ENCODE peak calls at places on chromosomes 4 and X, in nine cellular contexts. N is pons; F is NCI-H1105; C is ovary; A is substantia nigra; J is activated CD4-positive, alpha-beta memory T cell treated with anti-CD3 and anti-CD28 coated beads, Interleukin-2, amount 10 ng/mL, durations not matched to agents 7 days and 5 days; R is HFFc6; D is psoas muscle; T is tibial nerve. K is an unnamed sample.

GRCh38 chrX:52420824-52421443 is 52.1 kb downstream of the XAGE2 start:
- DNase-seq in N (no peak), F (no peak), C (no peak), A (no peak), J (no peak), R (no peak), D (no peak), T (no peak), K (no peak)

GRCh38 chrX:103253608-103254007 is 1.3 kb downstream of the TCEAL8 start:
- DNase-seq in N (peak), F (no peak), C (no peak), A (no peak), J (no peak), R (no peak), D (no peak), T (no peak), K (no peak)

GRCh38 chrX:9329056-9329455 is 135.8 kb upstream of the TBL1X start:
- DNase-seq in N (no peak), F (no peak), C (no peak), A (no peak), J (no peak), R (no peak), D (no peak), T (no peak), K (no peak)

GRCh38 chrX:48086119-48086518 is 14.7 kb upstream of the ZNF630 start:
- DNase-seq in N (peak), F (no peak), C (no peak), A (no peak), J (no peak), R (no peak), D (no peak), T (no peak), K (no peak)

GRCh38 chrX:65195621-65196020 is 219.4 kb upstream of the ZC4H2 start:
- DNase-seq in N (no peak), F (no peak), C (no peak), A (no peak), J (no peak), R (no peak), D (no peak), T (no peak), K (no peak)

GRCh38 chr4:24568425-24568824 is 15.9 kb downstream of the DHX15 start:
- DNase-seq in N (no peak), F (no peak), C (no peak), A (no peak), J (no peak), R (no peak), D (no peak), T (no peak), K (no peak)

GRCh38 chr4:128346054-128346716 is 58.6 kb upstream of the PGRMC2 start:
- DNase-seq in N (no peak), F (no peak), C (no peak), A (no peak), J (no peak), R (no peak), D (no peak), T (no peak), K (no peak)

GRCh38 chr4:159443975-159444374 is 341.1 kb downstream of the RAPGEF2 start:
- DNase-seq in N (no peak), F (no peak), C (no peak), A (no peak), J (no peak), R (no peak), D (no peak), T (no peak), K (no peak)

GRCh38 chr4:75723117-75723801 is 1.1 kb upstream of the USO1 start:
- DNase-seq in N (peak), F (no peak), C (no peak), A (no peak), J (no peak), R (peak), D (no peak), T (no peak), K (no peak)

GRCh38 chr4:14816592-14817273 is 185.5 kb upstream of the CPEB2 start:
- DNase-seq in N (no peak), F (peak), C (no peak), A (no peak), J (no peak), R (no peak), D (no peak), T (no peak), K (no peak)

GRCh38 chr4:2241003-2241402 is 918 bp downstream of the HAUS3 start:
- DNase-seq in N (no peak), F (no peak), C (no peak), A (no peak), J (peak), R (no peak), D (no peak), T (no peak), K (no peak)

GRCh38 chr4:152939655-152940054 is 3.5 kb downstream of the FHDC1 start:
- DNase-seq in N (no peak), F (no peak), C (no peak), A (no peak), J (no peak), R (no peak), D (no peak), T (no peak), K (no peak)

GRCh38 chrX:149515954-149516602 is 11.0 kb upstream of the IDS start:
- DNase-seq in N (no peak), F (no peak), C (no peak), A (no peak), J (no peak), R (no peak), D (no peak), T (no peak), K (no peak)

GRCh38 chrX:56729152-56729557 is at the start of gene NBDY:
- DNase-seq in N (peak), F (peak), C (peak), A (peak), J (peak), R (peak), D (peak), T (peak), K (no peak)

GRCh38 chr4:721261-722171 is 15.9 kb downstream of the PCGF3 start:
- DNase-seq in N (no peak), F (no peak), C (peak), A (no peak), J (no peak), R (peak), D (no peak), T (no peak), K (no peak)

K was measured in stimulated activated CD8-positive, alpha-beta memory T cell treated with anti-CD3 and anti-CD28 coated beads, Interleukin-12 subunit alpha, Interleukin-12 subunit beta, amount 100 ng/mL, for 1 hour.